ENCODE peak calls at places on chromosomes 4 and X, in six cellular contexts. W is tibial artery, J is body of pancreas, N is fibroblast of pulmonary artery, M is fibroblast of the aortic adventitia, P is uterus. A is an unnamed sample.

GRCh38 chr4:154492288-154492687 is 689 bp upstream of the DCHS2 start:
- DNase-seq in W (no peak), J (no peak), N (no peak), M (no peak), P (no peak), A (no peak)

GRCh38 chr4:7781361-7781760 is 158.3 kb downstream of the AFAP1 start:
- DNase-seq in W (peak; percentile 44), J (no peak), N (peak; percentile 89), M (no peak), P (no peak), A (no peak)

GRCh38 chrX:84469226-84469625 is 33.0 kb downstream of the HDX start:
- DNase-seq in W (no peak), J (no peak), N (peak; percentile 53), M (peak; percentile 3), P (no peak), A (no peak)

GRCh38 chrX:94914235-94914634 is 1240.2 kb downstream of the FAM133A start:
- DNase-seq in W (no peak), J (no peak), N (no peak), M (no peak), P (no peak), A (no peak)

GRCh38 chr4:33941854-33942253 is 2302.5 kb downstream of the ARAP2 start:
- DNase-seq in W (no peak), J (no peak), N (no peak), M (no peak), P (no peak), A (no peak)

GRCh38 chr4:149796381-149796780 is 19.3 kb downstream of the IQCM start:
- DNase-seq in W (no peak), J (no peak), N (no peak), M (no peak), P (no peak), A (no peak)

GRCh38 chr4:83124079-83124780 is 9.7 kb upstream of the PLAC8 start:
- DNase-seq in W (no peak), J (no peak), N (no peak), M (no peak), P (no peak), A (no peak)

GRCh38 chrX:41758391-41758790 is 34.4 kb downstream of the GPR82 start:
- DNase-seq in W (no peak), J (no peak), N (peak; percentile 30), M (no peak), P (no peak), A (no peak)

GRCh38 chr4:61079427-61079826 is 120.7 kb upstream of the ADGRL3 start:
- DNase-seq in W (no peak), J (no peak), N (no peak), M (no peak), P (no peak), A (no peak)

GRCh38 chrX:47233333-47234113 is 714 bp downstream of the USP11 start:
- DNase-seq in W (peak; percentile 98), J (peak; percentile 96), N (peak; percentile 97), M (peak; percentile 95), P (peak; percentile 97), A (peak; percentile 85)

GRCh38 chr4:20416800-20417199 is 165.1 kb downstream of the SLIT2 start:
- DNase-seq in W (no peak), J (no peak), N (no peak), M (no peak), P (no peak), A (no peak)

GRCh38 chrX:138748480-138748879 is 37.0 kb upstream of the FGF13 start:
- DNase-seq in W (no peak), J (no peak), N (peak; percentile 3), M (peak; percentile 37), P (no peak), A (no peak)

GRCh38 chr4:185665655-185666054 is 130.3 kb upstream of the PDLIM3 start:
- DNase-seq in W (no peak), J (no peak), N (no peak), M (no peak), P (no peak), A (no peak)

GRCh38 chrX:45710081-45710801 is 509.6 kb upstream of the DIPK2B start:
- DNase-seq in W (no peak), J (no peak), N (peak; percentile 59), M (peak; percentile 84), P (no peak), A (peak; percentile 79)

GRCh38 chrX:133297284-133297683 is 79.1 kb upstream of the TFDP3 start:
- DNase-seq in W (no peak), J (no peak), N (peak; percentile 17), M (peak; percentile 69), P (no peak), A (peak; percentile 61)

GRCh38 chr4:41256740-41257256 is at the start of gene UCHL1:
- DNase-seq in W (peak; percentile 65), J (peak; percentile 31), N (peak; percentile 85), M (peak; percentile 84), P (no peak), A (peak; percentile 10)

GRCh38 chr4:10527438-10527837 is 70.2 kb upstream of the ZNF518B start:
- DNase-seq in W (no peak), J (no peak), N (no peak), M (no peak), P (no peak), A (no peak)

GRCh38 chr4:8427761-8428287 is 12.7 kb downstream of the ACOX3 start:
- DNase-seq in W (peak; percentile 74), J (peak; percentile 58), N (peak; percentile 86), M (peak; percentile 48), P (no peak), A (no peak)

GRCh38 chrX:1391707-1392375 is at the start of gene SLC25A6:
- DNase-seq in W (peak; percentile 99), J (peak; percentile 99), N (peak; percentile 98), M (peak; percentile 95), P (peak; percentile 98), A (peak; percentile 63)

GRCh38 chr4:8371251-8371995 is 69.1 kb downstream of the ACOX3 start:
- DNase-seq in W (no peak), J (no peak), N (no peak), M (no peak), P (no peak), A (no peak)

GRCh38 chr4:183190900-183191527 is 92.0 kb downstream of the WWC2 start:
- DNase-seq in W (no peak), J (no peak), N (no peak), M (no peak), P (no peak), A (no peak)

GRCh38 chr4:10456270-10457254 is 664 bp downstream of the ZNF518B start:
- DNase-seq in W (peak; percentile 70), J (peak; percentile 30), N (peak; percentile 67), M (peak; percentile 56), P (peak; percentile 23), A (no peak)

GRCh38 chr4:111775908-111776307 is 369.3 kb upstream of the FAM241A start:
- DNase-seq in W (no peak), J (no peak), N (no peak), M (peak; percentile 3), P (no peak), A (no peak)

GRCh38 chr4:1593458-1593857 is 90.7 kb downstream of the FAM53A start:
- DNase-seq in W (no peak), J (no peak), N (no peak), M (no peak), P (no peak), A (no peak)

GRCh38 chr4:3801931-3802550 is 35.9 kb downstream of the ADRA2C start:
- DNase-seq in W (no peak), J (no peak), N (no peak), M (no peak), P (no peak), A (no peak)

DNA sequence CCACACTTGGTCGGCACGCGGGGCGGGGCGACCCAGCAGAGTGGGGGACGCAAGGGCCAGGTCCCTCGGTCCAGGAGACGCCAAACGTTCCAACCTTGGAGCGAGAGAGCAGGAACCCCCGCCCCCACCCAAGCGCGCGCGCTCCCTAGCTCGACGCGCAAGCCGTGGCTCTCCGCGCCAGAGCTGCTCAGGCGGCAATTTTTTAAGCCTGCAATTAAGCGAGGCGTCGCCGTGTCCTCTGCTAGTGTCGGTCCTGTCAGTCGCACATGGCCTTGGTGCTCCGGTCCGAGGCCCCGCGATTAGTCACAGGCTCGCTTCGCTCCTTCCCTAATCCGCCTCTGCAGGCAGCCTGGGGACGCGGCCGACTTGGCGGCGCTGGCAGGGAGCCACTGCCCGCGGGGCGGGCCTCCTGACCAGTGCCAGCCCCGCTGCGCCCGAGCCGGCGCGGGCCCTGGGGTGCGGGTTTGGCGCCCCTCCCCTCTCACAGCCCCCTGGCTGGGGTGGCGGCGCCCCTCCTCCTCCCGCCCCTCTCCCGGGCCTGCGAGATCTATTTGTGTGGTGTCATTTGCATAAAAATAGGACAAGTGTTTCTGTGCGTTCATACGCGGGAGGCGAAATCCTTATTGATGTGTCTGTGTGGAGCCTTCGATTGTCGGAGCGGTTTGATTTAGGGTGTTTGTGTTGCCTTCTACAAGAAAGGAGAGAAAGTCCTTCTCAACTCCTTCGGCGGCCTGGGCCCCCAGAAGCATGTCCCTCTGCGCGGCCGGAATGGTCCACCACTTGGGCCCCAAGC is 9.7 kb upstream of the BCOR start:
- DNase-seq in W (peak; percentile 88), J (peak; percentile 84), N (no peak), M (no peak), P (peak; percentile 51), A (no peak)
- H3K4me3 ChIP-seq in W (peak overlapping the region; percentile 66), J (no peak overlapping the region), N (no peak overlapping the region), M (no peak overlapping the region), P (peak overlapping the region; percentile 39), A (peak overlapping the region; percentile 52)

DNA sequence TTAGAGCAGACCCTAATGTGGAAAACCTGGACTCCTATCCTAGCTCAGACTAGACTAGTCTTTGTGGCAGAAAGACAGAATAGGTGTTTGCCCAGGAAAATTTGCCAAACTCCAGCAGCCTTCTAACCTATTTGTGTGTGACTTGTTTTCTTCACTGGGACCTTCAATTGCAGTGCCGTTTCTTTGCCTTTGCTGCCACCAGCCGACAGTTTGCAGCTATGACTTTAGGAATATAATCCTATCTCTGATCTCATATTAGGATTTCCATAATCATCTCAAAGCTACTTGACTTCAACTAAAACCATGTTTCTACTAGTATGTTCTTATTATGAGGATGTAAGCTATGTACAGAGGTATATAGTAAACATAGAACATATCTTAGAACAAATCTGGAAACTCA is 60.2 kb upstream of the PGAM4 start:
- DNase-seq in W (no peak), J (peak; percentile 28), N (peak; percentile 50), M (peak; percentile 59), P (no peak), A (no peak)
- TF ChIP-seq CTCF in W (peak; percentile 32), J (peak; percentile 54), N (peak; percentile 49), M (peak; percentile 59), P (no peak), A (peak; percentile 27)

GRCh38 chrX:123876844-123877243 is 17.0 kb downstream of the XIAP start:
- DNase-seq in W (no peak), J (no peak), N (no peak), M (no peak), P (no peak), A (no peak)

GRCh38 chrX:123881330-123881729 is 21.5 kb downstream of the XIAP start:
- DNase-seq in W (no peak), J (no peak), N (no peak), M (no peak), P (no peak), A (no peak)

GRCh38 chrX:123876177-123876576 is 16.3 kb downstream of the XIAP start:
- DNase-seq in W (no peak), J (no peak), N (no peak), M (no peak), P (no peak), A (no peak)

GRCh38 chrX:123873956-123874355 is 14.1 kb downstream of the XIAP start:
- DNase-seq in W (no peak), J (no peak), N (no peak), M (peak; percentile 16), P (no peak), A (no peak)

GRCh38 chrX:123878177-123878576 is 18.3 kb downstream of the XIAP start:
- DNase-seq in W (no peak), J (no peak), N (peak; percentile 31), M (peak; percentile 14), P (no peak), A (no peak)
- H3K4me3 ChIP-seq in W (no peak overlapping the region), J (no peak overlapping the region), N (no peak overlapping the region), M (no peak overlapping the region), P (no peak overlapping the region), A (no peak overlapping the region)

GRCh38 chrX:119539872-119540271 is 25.3 kb downstream of the STEEP1 start:
- DNase-seq in W (no peak), J (no peak), N (no peak), M (no peak), P (no peak), A (no peak)
- TF ChIP-seq CTCF in W (no peak), J (no peak), N (no peak), M (no peak), P (no peak), A (no peak)